ENCODE peak calls at places on chromosomes 5 and 9, in six cellular contexts. E is aorta, Y is lung, U is transverse colon, B is AG09309, F is HepG2. C is an unnamed sample.
A peak's percentile ranks its signal among the peaks of the same experiment; 100 is the strongest.

GRCh38 chr5:76582252-76583162 is 40.7 kb downstream of the F2RL2 start:
- DNase-seq in E (no peak), Y (no peak), U (no peak), B (no peak), F (no peak), C (no peak)

GRCh38 chr5:133682496-133682895 is 70.2 kb upstream of the FSTL4 start:
- DNase-seq in E (peak; percentile 33), Y (no peak), U (no peak), B (no peak), F (no peak), C (no peak)

GRCh38 chr9:89701221-89701798 is 96.5 kb downstream of the GADD45G start:
- DNase-seq in E (no peak), Y (no peak), U (no peak), B (no peak), F (no peak), C (no peak)

GRCh38 chr9:21813575-21814473 is 11.4 kb downstream of the MTAP start:
- DNase-seq in E (no peak), Y (peak; percentile 68), U (peak; percentile 68), B (peak; percentile 62), F (peak; percentile 79), C (no peak)

GRCh38 chr5:132812123-132812948 is 766 bp upstream of the SOWAHA start:
- DNase-seq in E (no peak), Y (no peak), U (no peak), B (no peak), F (no peak), C (no peak)

GRCh38 chr9:120868339-120868675 is 8.7 kb downstream of the PHF19 start:
- DNase-seq in E (no peak), Y (no peak), U (no peak), B (peak; percentile 57), F (no peak), C (no peak)

GRCh38 chr5:15533124-15533893 is 33.3 kb downstream of the FBXL7 start:
- DNase-seq in E (no peak), Y (no peak), U (no peak), B (peak; percentile 39), F (no peak), C (no peak)

GRCh38 chr5:52808316-52808901 is 20.7 kb downstream of the ITGA1 start:
- DNase-seq in E (no peak), Y (no peak), U (no peak), B (no peak), F (no peak), C (no peak)

GRCh38 chr5:569868-570361 is 42.2 kb upstream of the CEP72 start:
- DNase-seq in E (peak; percentile 49), Y (no peak), U (no peak), B (no peak), F (no peak), C (no peak)

GRCh38 chr5:133454442-133454841 is 157.9 kb downstream of the FSTL4 start:
- DNase-seq in E (no peak), Y (no peak), U (no peak), B (no peak), F (no peak), C (no peak)

GRCh38 chr5:72268753-72269410 is 51.2 kb downstream of the MRPS27 start:
- DNase-seq in E (no peak), Y (peak; percentile 33), U (peak; percentile 30), B (no peak), F (peak; percentile 48), C (peak; percentile 24)

GRCh38 chr9:19998153-19998552 is 209.3 kb upstream of the SLC24A2 start:
- DNase-seq in E (no peak), Y (no peak), U (no peak), B (no peak), F (no peak), C (peak; percentile 19)

DNA sequence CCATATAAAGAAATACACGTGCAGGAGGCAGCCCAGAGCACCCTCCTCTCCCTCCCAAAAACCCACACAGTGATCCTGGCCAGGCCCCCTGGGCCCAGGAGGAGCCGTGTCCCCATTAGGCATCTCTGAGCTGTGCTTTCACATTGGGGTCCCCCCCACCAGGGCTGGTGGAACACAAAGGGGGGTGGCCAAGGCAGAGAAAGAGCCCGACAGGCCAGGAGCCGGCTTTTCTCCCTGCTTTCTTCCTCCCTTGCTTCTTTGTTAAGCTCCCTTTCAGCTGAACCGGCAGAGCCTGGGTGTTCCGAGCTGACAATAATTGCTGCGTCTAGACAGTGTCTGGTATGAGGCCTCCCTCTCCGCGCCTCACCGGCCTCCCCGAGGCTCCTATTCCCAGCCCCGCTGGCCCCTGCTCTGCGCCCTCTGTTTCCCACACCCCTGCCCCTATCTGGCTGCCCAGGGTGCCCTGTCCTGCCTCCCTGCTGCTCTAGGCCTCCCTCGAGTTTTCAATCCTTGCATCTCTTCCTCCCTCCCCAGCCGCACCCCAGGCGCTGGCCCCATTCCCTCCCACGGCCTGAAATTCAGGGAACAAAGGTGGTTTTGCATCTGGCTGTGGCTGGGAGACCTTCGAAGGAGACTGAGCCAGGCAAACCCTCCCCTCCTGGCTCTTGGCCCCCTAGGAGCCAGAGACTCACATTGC is 120.6 kb downstream of the C9orf50 start:
- DNase-seq in E (no peak), Y (no peak), U (no peak), B (no peak), F (no peak), C (no peak)
- H3K4me3 ChIP-seq in E (no peak overlapping the region), Y (no peak overlapping the region), U (no peak overlapping the region), B (no peak overlapping the region), F (no peak overlapping the region), C (no peak overlapping the region)

GRCh38 chr5:147391781-147392180 is 118.1 kb downstream of the DPYSL3 start:
- DNase-seq in E (no peak), Y (no peak), U (peak; percentile 48), B (peak; percentile 62), F (peak; percentile 25), C (peak; percentile 9)
- H3K4me3 ChIP-seq in E (no peak overlapping the region), Y (no peak overlapping the region), U (no peak overlapping the region), B (no peak overlapping the region), F (no peak overlapping the region), C (no peak overlapping the region)

GRCh38 chr5:58714046-58714445 is 131.2 kb downstream of the RAB3C start:
- DNase-seq in E (no peak), Y (no peak), U (no peak), B (no peak), F (no peak), C (no peak)

GRCh38 chr5:58715997-58716656 is 133.3 kb downstream of the RAB3C start:
- DNase-seq in E (no peak), Y (no peak), U (no peak), B (no peak), F (no peak), C (no peak)

GRCh38 chr5:58717303-58718012 is 134.6 kb downstream of the RAB3C start:
- DNase-seq in E (no peak), Y (no peak), U (no peak), B (no peak), F (no peak), C (no peak)

GRCh38 chr5:58711965-58712364 is 129.1 kb downstream of the RAB3C start:
- DNase-seq in E (no peak), Y (no peak), U (no peak), B (no peak), F (no peak), C (no peak)

DNA sequence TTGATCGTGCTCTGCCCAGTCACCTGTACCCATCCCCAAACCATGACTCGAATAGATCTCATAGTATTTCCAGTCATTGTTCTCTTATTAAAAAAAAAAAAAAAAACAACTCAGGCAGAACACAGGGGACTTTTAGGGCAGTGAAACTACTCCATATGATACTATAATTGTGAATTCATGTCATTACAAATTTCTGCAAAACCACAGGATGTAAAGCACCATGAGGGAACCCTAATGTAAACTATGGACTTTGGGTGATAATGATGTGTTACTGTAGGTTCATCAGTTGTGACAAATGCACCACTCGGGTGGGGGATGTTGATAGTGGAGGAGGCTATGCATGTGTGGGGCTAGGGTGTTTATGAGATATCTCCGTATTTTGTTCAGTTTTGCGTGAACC is 133.8 kb downstream of the RAB3C start:
- DNase-seq in E (no peak), Y (no peak), U (no peak), B (no peak), F (no peak), C (no peak)
- H3K4me3 ChIP-seq in E (no peak overlapping the region), Y (no peak overlapping the region), U (no peak overlapping the region), B (no peak overlapping the region), F (no peak overlapping the region), C (no peak overlapping the region)

DNA sequence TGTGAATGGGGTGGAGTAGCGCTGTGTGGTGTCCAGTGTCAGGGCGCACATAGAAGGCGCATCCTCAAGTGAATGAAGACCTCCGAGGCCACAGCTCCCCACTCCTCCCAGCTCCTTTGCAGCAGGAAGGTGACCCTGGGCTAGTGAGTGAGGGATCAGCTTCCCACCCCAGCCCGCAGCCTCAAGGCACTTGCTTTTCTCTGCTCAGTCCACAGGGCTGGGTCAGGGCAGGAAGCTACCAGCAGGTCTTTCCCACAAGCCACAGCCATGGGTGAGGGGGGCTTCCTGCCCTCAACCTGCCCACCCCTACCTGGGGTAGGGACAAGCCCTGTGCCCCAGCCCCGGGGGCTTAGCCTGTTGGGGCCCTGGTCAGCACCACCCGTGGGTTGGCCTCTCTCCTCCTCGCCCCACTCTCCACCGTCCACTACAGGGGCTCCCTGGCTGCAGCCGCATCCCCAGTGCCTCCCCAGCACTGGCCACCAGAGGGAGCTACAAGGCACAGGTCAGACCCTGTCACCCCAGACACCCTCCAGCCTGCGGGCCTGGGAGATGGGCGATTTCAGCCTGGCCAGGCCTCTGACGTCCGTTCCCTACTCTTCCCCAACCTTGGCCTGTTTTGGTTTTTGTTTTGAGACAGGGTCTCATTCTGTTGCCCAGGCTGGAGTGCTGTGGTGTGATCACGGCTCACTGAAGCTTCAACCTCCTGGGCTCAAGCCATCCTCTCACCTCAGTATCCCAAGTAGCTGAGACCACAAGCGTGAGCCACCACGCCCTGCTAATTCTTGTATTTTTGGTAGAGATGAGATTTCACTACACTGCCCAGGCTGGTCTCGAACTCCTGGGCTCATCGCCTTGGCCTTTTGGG is 1.3 kb upstream of the ABCA2 start:
- DNase-seq in E (peak; percentile 92), Y (peak; percentile 82), U (peak; percentile 86), B (no peak), F (peak; percentile 54), C (no peak)
- H3K4me3 ChIP-seq in E (no peak overlapping the region), Y (no peak overlapping the region), U (no peak overlapping the region), B (peak overlapping the region; percentile 48), F (peak overlapping the region; percentile 78), C (peak overlapping the region; percentile 49)

DNA sequence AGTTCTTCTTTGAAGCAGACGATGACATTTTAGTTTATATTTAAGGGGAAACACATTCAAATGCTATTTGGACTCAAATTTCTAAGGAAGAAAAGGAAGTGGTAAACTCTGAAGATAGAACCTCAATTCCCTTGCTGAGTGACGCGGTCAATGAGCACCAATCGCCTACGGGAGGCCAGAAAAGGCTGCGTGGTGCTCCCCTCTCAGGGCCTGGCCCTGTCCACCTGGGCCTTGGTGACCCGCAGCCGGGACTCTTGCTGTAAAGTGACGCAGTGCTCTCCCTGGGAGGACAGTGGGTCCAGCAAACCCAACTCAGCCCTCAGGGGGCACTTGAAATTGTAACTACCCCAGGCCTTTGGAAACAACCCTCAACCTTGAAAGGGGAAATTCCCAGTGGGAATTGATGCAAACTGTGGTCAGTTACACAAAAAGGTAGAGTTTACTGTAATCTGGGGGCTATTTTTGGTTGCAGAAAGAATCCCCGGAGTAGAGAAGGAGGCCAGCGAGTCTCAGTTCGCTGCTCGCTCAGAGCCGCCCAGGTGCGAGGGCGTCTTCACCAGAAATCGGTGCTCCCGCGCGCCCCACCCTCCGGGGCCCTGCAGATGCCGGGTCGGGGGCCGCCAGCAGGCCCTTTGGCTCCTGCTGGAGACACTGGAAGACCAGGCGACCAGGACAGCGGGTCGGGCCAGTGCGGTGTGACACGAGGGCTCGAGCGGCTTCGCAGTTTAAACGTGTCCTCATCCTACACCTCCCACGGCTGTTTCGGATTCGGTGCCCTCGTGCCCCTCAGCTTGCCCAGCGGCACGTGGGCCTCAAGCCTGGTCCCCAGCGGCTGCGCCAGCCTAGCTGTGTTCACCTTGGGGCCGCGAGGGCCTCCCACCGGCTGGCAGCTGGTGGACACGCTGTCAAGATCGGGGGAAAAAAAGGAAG is 1.4 kb upstream of the ANKRD33B start:
- DNase-seq in E (no peak), Y (no peak), U (no peak), B (no peak), F (no peak), C (no peak)
- H3K4me3 ChIP-seq in E (no peak overlapping the region), Y (no peak overlapping the region), U (no peak overlapping the region), B (no peak overlapping the region), F (no peak overlapping the region), C (no peak overlapping the region)